ENCODE peak calls at places on chromosomes 1 and 21, in four cellular contexts. L is HCT116, W is endothelial cell of umbilical vein, J is K562. B is an unnamed sample.

GRCh38 chr1:229608590-229608989 is 17.3 kb downstream of the TAF5L start:
- DNase-seq in W (no peak), L (no peak), J (no peak), B (no peak)

GRCh38 chr1:11281518-11282331 is 8.7 kb downstream of the UBIAD1 start:
- DNase-seq in J (no peak), L (no peak), W (peak), B (no peak)

GRCh38 chr1:242691603-242691945 is 167.1 kb upstream of the PLD5 start:
- DNase-seq in W (no peak), L (no peak), J (no peak), B (no peak)

GRCh38 chr1:227192163-227192562 is 126.1 kb downstream of the CDC42BPA start:
- DNase-seq in L (no peak), W (peak), J (no peak), B (peak)

GRCh38 chr1:209652873-209653401 is 712 bp upstream of the LAMB3 start:
- DNase-seq in L (peak), W (peak), J (peak), B (peak)

GRCh38 chr1:214650664-214651063 is 47.7 kb downstream of the CENPF start:
- DNase-seq in J (no peak), W (no peak), L (no peak), B (no peak)

GRCh38 chr1:234368320-234369032 is 4.8 kb upstream of the COA6 start:
- DNase-seq in J (no peak), W (no peak), L (no peak), B (no peak)

GRCh38 chr1:203090667-203091320 is 5.0 kb upstream of the MYOG start:
- DNase-seq in L (no peak), W (no peak), J (no peak), B (no peak)

GRCh38 chr1:206839857-206840256 is 25.6 kb upstream of the IL20 start:
- DNase-seq in W (no peak), J (no peak), L (no peak), B (no peak)

GRCh38 chr1:152037920-152038658 is 1.3 kb upstream of the S100A11 start:
- DNase-seq in W (no peak), L (no peak), J (no peak), B (no peak)

GRCh38 chr1:61642475-61643232 is 82.3 kb downstream of the TM2D1 start:
- DNase-seq in L (no peak), W (no peak), J (no peak), B (peak)

GRCh38 chr1:225253784-225254183 is 174.1 kb downstream of the LBR start:
- DNase-seq in J (no peak), L (no peak), W (no peak), B (no peak)

GRCh38 chr1:180345148-180345547 is 115.1 kb downstream of the LHX4 start:
- DNase-seq in J (no peak), L (no peak), W (no peak), B (no peak)

GRCh38 chr1:109636201-109636952 is 16.7 kb downstream of the AMPD2 start:
- DNase-seq in W (no peak), J (peak), L (no peak), B (no peak)

GRCh38 chr1:57857809-57858208 is 433.9 kb upstream of the DAB1 start:
- DNase-seq in W (peak), J (no peak), L (no peak), B (no peak)

GRCh38 chr1:30728832-30729638 is 5.7 kb upstream of the MATN1 start:
- DNase-seq in J (no peak), L (no peak), W (no peak), B (no peak)

GRCh38 chr1:155128755-155129473 is 1.2 kb downstream of the EFNA1 start:
- DNase-seq in J (no peak), L (no peak), W (peak), B (peak)

GRCh38 chr1:184033711-184034167 is 3.8 kb downstream of the COLGALT2 start:
- DNase-seq in L (no peak), J (no peak), W (no peak), B (no peak)

GRCh38 chr1:225863167-225863566 is 19.0 kb downstream of the TMEM63A start:
- DNase-seq in J (no peak), L (no peak), W (no peak), B (no peak)

GRCh38 chr1:200526709-200527612 is 93.6 kb downstream of the KIF14 start:
- DNase-seq in W (no peak), J (no peak), L (no peak), B (no peak)

GRCh38 chr1:62318756-62319544 is at the start of gene KANK4:
- DNase-seq in W (no peak), L (no peak), J (no peak), B (peak)

GRCh38 chr21:42403611-42404231 is at the start of gene UBASH3A:
- DNase-seq in W (no peak), L (no peak), J (peak), B (no peak)

GRCh38 chr1:182617734-182618288 is 13.6 kb upstream of the RGS16 start:
- DNase-seq in L (peak), W (no peak), J (no peak), B (no peak)

GRCh38 chr21:29656504-29657227 is 283.1 kb downstream of the GRIK1 start:
- DNase-seq in J (peak), W (peak), L (no peak), B (no peak)

GRCh38 chr1:201019321-201019977 is 4.1 kb downstream of the KIF21B start:
- DNase-seq in J (peak), L (peak), W (no peak), B (no peak)

GRCh38 chr1:99727575-99728190 is 38.8 kb downstream of the FRRS1 start:
- DNase-seq in W (peak), L (no peak), J (no peak), B (peak)

GRCh38 chr1:224333939-224334701 is 4.1 kb upstream of the NVL start:
- DNase-seq in L (no peak), W (peak), J (no peak), B (no peak)

GRCh38 chr1:244836135-244836521 is 670 bp downstream of the COX20 start:
- DNase-seq in J (peak), W (peak), L (no peak), B (peak)

GRCh38 chr1:153633161-153633746 is 612 bp upstream of the CHTOP start:
- DNase-seq in J (peak), L (no peak), W (no peak), B (no peak)

GRCh38 chr1:218209351-218209861 is 75.7 kb upstream of the RRP15 start:
- DNase-seq in L (peak), J (no peak), W (no peak), B (no peak)

GRCh38 chr1:93616221-93616995 is 65.2 kb downstream of the BCAR3 start:
- DNase-seq in J (no peak), L (no peak), W (no peak), B (no peak)

GRCh38 chr1:178768423-178768822 is 43.4 kb downstream of the RALGPS2 start:
- DNase-seq in J (peak), W (no peak), L (peak), B (peak)

GRCh38 chr1:68232354-68233148 is at the start of gene WLS:
- DNase-seq in J (no peak), W (peak), L (peak), B (peak)

GRCh38 chr21:44005593-44005992 is 6.5 kb upstream of the TRAPPC10 start:
- DNase-seq in J (no peak), L (no peak), W (no peak), B (no peak)

GRCh38 chr1:19725606-19726005 is 60.9 kb downstream of the HTR6 start:
- DNase-seq in L (no peak), J (no peak), W (no peak), B (no peak)

GRCh38 chr1:9696793-9697192 is 45.3 kb downstream of the PIK3CD start:
- DNase-seq in L (no peak), W (no peak), J (no peak), B (no peak)
- TF ChIP-seq POLR2AphosphoS5 in L (no peak), W (no peak), J (no peak), B (no peak)

GRCh38 chr1:21289127-21289526 is 1.1 kb downstream of the ECE1 start:
- DNase-seq in L (no peak), W (no peak), J (no peak), B (no peak)
- H2AFZ ChIP-seq in L (no peak), W (no peak), J (no peak), B (peak)

DNA sequence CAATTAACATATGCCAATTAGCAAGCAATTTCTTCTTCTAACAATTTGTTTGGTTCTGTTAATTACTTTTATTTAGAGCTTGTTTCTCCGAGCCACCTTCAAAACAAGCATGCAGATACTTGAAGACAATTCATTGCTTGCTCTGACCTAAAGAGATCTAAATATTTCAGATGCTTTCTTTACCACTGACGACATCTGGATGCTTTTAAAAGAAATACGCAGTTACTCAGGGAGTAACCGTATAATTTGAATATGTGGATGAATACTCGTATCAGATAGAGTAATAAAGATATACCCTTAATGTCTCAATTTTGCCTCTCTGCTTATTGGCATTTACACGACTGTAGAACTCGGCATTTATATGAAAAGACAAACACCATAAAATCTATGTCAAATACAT is 390.0 kb downstream of the DISC1 start:
- DNase-seq in J (no peak), L (no peak), W (no peak), B (no peak)
- H3K4me3 ChIP-seq in J (no peak), L (no peak), W (no peak), B (no peak)

GRCh38 chr1:40373323-40374283 is at the start of gene SMAP2:
- DNase-seq in L (peak), J (peak), W (peak), B (peak)
- TF ChIP-seq POLR2AphosphoS5 in L (peak), J (peak), W (no peak), B (peak)

GRCh38 chr1:27672750-27673112 is 739 bp upstream of the IFI6 start:
- DNase-seq in L (no peak), W (no peak), J (no peak), B (no peak)
- H2AFZ ChIP-seq in L (peak), W (peak), J (peak), B (peak)

DNA sequence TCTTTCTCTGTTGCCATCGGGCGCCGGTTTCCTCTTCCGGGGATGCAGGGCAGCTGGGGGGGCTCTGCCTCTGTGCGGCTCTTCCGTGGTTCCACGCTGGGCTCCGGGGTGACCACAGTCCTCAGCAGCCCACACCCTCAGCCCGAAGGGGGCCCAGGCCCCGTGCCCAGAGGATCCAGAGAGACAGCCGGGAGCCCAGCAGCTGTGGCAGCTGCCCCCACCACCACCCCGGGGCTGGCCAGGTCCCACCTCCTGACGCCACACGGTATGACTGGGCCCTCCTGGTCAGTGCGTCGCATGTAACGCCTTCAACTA is 172.2 kb downstream of the PRDM16 start:
- DNase-seq in L (no peak), W (no peak), J (no peak), B (no peak)
- H3K4me3 ChIP-seq in L (no peak), W (no peak), J (no peak), B (no peak)

DNA sequence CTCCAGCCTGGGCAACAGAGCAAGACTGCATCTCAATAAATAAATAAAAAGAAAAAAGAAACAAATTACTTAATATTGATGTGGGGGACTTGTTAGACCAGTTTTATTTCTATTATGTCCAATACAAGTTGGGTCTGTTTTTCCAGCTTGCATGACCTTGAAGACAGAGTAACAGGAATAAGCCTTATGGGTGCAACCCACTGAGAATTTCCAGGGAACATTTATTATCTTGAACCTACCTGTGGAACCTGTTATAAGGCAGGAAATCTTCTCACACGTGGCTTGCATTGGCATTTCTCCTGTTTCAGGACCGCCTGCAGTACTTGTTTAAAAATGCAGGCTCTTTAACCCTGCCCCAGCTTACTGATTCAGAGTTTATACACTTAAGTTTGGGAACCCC is 64.0 kb downstream of the ZBTB17 start:
- DNase-seq in J (no peak), L (no peak), W (no peak), B (no peak)
- TF ChIP-seq POLR2AphosphoS5 in J (no peak), L (no peak), W (no peak), B (no peak)

GRCh38 chr21:39373634-39374033 is 24.7 kb upstream of the HMGN1 start:
- DNase-seq in W (peak), J (no peak), L (no peak), B (peak)
- H2AFZ ChIP-seq in W (no peak), J (peak), L (peak), B (peak)